ENCODE peak calls at places on chromosomes 13 and 19, in seven cellular contexts. One of them, this sample, is unnamed.

GRCh38 chr19:14072535-14073231 is at the start of gene MISP3:
- DNase-seq in H1: no peak
- DNase-seq in SK-N-SH: peak; percentile 46
- DNase-seq in K562: peak; percentile 62
- DNase-seq in GM12878: no peak
- DNase-seq in HepG2: no peak
- DNase-seq in HCT116: no peak
- DNase-seq in this sample: peak; percentile 30

GRCh38 chr13:97194473-97194872 is 27.7 kb upstream of the MBNL2 start:
- DNase-seq in H1: no peak
- DNase-seq in SK-N-SH: no peak
- DNase-seq in K562: no peak
- DNase-seq in GM12878: no peak
- DNase-seq in HepG2: no peak
- DNase-seq in HCT116: peak; percentile 48
- DNase-seq in this sample: no peak

GRCh38 chr19:38793186-38793585 is 4.2 kb downstream of the LGALS7B start:
- DNase-seq in H1: no peak
- DNase-seq in SK-N-SH: no peak
- DNase-seq in K562: no peak
- DNase-seq in GM12878: no peak
- DNase-seq in HepG2: no peak
- DNase-seq in HCT116: no peak
- DNase-seq in this sample: no peak

GRCh38 chr19:37928527-37929286 is 21.7 kb downstream of the SIPA1L3 start:
- DNase-seq in H1: no peak
- DNase-seq in SK-N-SH: no peak
- DNase-seq in K562: no peak
- DNase-seq in GM12878: peak; percentile 90
- DNase-seq in HepG2: no peak
- DNase-seq in HCT116: no peak
- DNase-seq in this sample: no peak

GRCh38 chr13:51683537-51684050 is 99.3 kb downstream of the WDFY2 start:
- DNase-seq in H1: no peak
- DNase-seq in SK-N-SH: no peak
- DNase-seq in K562: no peak
- DNase-seq in GM12878: no peak
- DNase-seq in HepG2: no peak
- DNase-seq in HCT116: no peak
- DNase-seq in this sample: no peak

GRCh38 chr13:102777716-102778115 is 4.1 kb upstream of the TEX30 start:
- DNase-seq in H1: no peak
- DNase-seq in SK-N-SH: no peak
- DNase-seq in K562: no peak
- DNase-seq in GM12878: no peak
- DNase-seq in HepG2: no peak
- DNase-seq in HCT116: no peak
- DNase-seq in this sample: no peak

GRCh38 chr13:51823861-51824260 is 19.9 kb upstream of the DHRS12 start:
- DNase-seq in H1: no peak
- DNase-seq in SK-N-SH: no peak
- DNase-seq in K562: no peak
- DNase-seq in GM12878: no peak
- DNase-seq in HepG2: no peak
- DNase-seq in HCT116: no peak
- DNase-seq in this sample: no peak

GRCh38 chr19:55536951-55537740 is at the start of gene SBK2:
- DNase-seq in H1: peak; percentile 98
- DNase-seq in SK-N-SH: peak; percentile 95
- DNase-seq in K562: peak; percentile 62
- DNase-seq in GM12878: no peak
- DNase-seq in HepG2: peak; percentile 33
- DNase-seq in HCT116: no peak
- DNase-seq in this sample: no peak

GRCh38 chr13:31675521-31675953 is 63.8 kb upstream of the RXFP2 start:
- DNase-seq in H1: no peak
- DNase-seq in SK-N-SH: peak; percentile 62
- DNase-seq in K562: no peak
- DNase-seq in GM12878: no peak
- DNase-seq in HepG2: no peak
- DNase-seq in HCT116: no peak
- DNase-seq in this sample: no peak

GRCh38 chr13:77919351-77920294 is 992 bp upstream of the EDNRB start:
- DNase-seq in H1: peak; percentile 63
- DNase-seq in SK-N-SH: peak; percentile 56
- DNase-seq in K562: no peak
- DNase-seq in GM12878: no peak
- DNase-seq in HepG2: no peak
- DNase-seq in HCT116: no peak
- DNase-seq in this sample: no peak

GRCh38 chr19:45096700-45097099 is 3.7 kb downstream of the PPP1R37 start:
- DNase-seq in H1: no peak
- DNase-seq in SK-N-SH: no peak
- DNase-seq in K562: no peak
- DNase-seq in GM12878: no peak
- DNase-seq in HepG2: no peak
- DNase-seq in HCT116: no peak
- DNase-seq in this sample: no peak

GRCh38 chr13:85261757-85262346 is 537.4 kb downstream of the SLITRK6 start:
- DNase-seq in H1: no peak
- DNase-seq in SK-N-SH: no peak
- DNase-seq in K562: no peak
- DNase-seq in GM12878: no peak
- DNase-seq in HepG2: peak; percentile 3
- DNase-seq in HCT116: no peak
- DNase-seq in this sample: no peak

GRCh38 chr13:73248711-73249580 is 190.1 kb downstream of the KLF5 start:
- DNase-seq in H1: no peak
- DNase-seq in SK-N-SH: peak; percentile 31
- DNase-seq in K562: no peak
- DNase-seq in GM12878: no peak
- DNase-seq in HepG2: no peak
- DNase-seq in HCT116: peak; percentile 57
- DNase-seq in this sample: peak; percentile 65

GRCh38 chr13:61531383-61532065 is 115.9 kb upstream of the PCDH20 start:
- DNase-seq in H1: no peak
- DNase-seq in SK-N-SH: no peak
- DNase-seq in K562: no peak
- DNase-seq in GM12878: peak; percentile 17
- DNase-seq in HepG2: no peak
- DNase-seq in HCT116: no peak
- DNase-seq in this sample: no peak

GRCh38 chr19:39413903-39414608 is 1.6 kb downstream of the PLEKHG2 start:
- DNase-seq in H1: peak; percentile 74
- DNase-seq in SK-N-SH: peak; percentile 81
- DNase-seq in K562: peak; percentile 50
- DNase-seq in GM12878: no peak
- DNase-seq in HepG2: peak; percentile 32
- DNase-seq in HCT116: no peak
- DNase-seq in this sample: no peak

GRCh38 chr13:48813518-48813917 is 159.8 kb downstream of the CYSLTR2 start:
- DNase-seq in H1: no peak
- DNase-seq in SK-N-SH: no peak
- DNase-seq in K562: no peak
- DNase-seq in GM12878: no peak
- DNase-seq in HepG2: no peak
- DNase-seq in HCT116: no peak
- DNase-seq in this sample: no peak

GRCh38 chr19:50349277-50350057 is 16.0 kb downstream of the NAPSA start:
- DNase-seq in H1: no peak
- DNase-seq in SK-N-SH: no peak
- DNase-seq in K562: no peak
- DNase-seq in GM12878: no peak
- DNase-seq in HepG2: peak; percentile 77
- DNase-seq in HCT116: no peak
- DNase-seq in this sample: no peak

GRCh38 chr19:5035817-5036732 is 67.2 kb downstream of the KDM4B start:
- DNase-seq in H1: no peak
- DNase-seq in SK-N-SH: no peak
- DNase-seq in K562: no peak
- DNase-seq in GM12878: no peak
- DNase-seq in HepG2: no peak
- DNase-seq in HCT116: no peak
- DNase-seq in this sample: no peak

GRCh38 chr13:34942732-34943674 is 933 bp downstream of the NBEA start:
- DNase-seq in H1: peak; percentile 63
- DNase-seq in SK-N-SH: peak; percentile 69
- DNase-seq in K562: no peak
- DNase-seq in GM12878: no peak
- DNase-seq in HepG2: no peak
- DNase-seq in HCT116: no peak
- DNase-seq in this sample: peak; percentile 59

GRCh38 chr13:50891206-50891605 is 18.4 kb upstream of the RNASEH2B start:
- DNase-seq in H1: no peak
- DNase-seq in SK-N-SH: no peak
- DNase-seq in K562: no peak
- DNase-seq in GM12878: no peak
- DNase-seq in HepG2: no peak
- DNase-seq in HCT116: no peak
- DNase-seq in this sample: no peak

GRCh38 chr13:29816715-29817114 is 33.7 kb downstream of the UBL3 start:
- DNase-seq in H1: no peak
- DNase-seq in SK-N-SH: no peak
- DNase-seq in K562: no peak
- DNase-seq in GM12878: no peak
- DNase-seq in HepG2: no peak
- DNase-seq in HCT116: no peak
- DNase-seq in this sample: no peak

GRCh38 chr13:52744842-52745241 is 5.2 kb upstream of the CNMD start:
- DNase-seq in H1: no peak
- DNase-seq in SK-N-SH: no peak
- DNase-seq in K562: no peak
- DNase-seq in GM12878: no peak
- DNase-seq in HepG2: no peak
- DNase-seq in HCT116: no peak
- DNase-seq in this sample: no peak

GRCh38 chr19:57706346-57706745 is 2.7 kb downstream of the ZNF154 start:
- DNase-seq in H1: no peak
- DNase-seq in SK-N-SH: no peak
- DNase-seq in K562: no peak
- DNase-seq in GM12878: no peak
- DNase-seq in HepG2: no peak
- DNase-seq in HCT116: no peak
- DNase-seq in this sample: no peak

GRCh38 chr13:90766503-90766902 is 581.0 kb upstream of the MIR17HG start:
- DNase-seq in H1: no peak
- DNase-seq in SK-N-SH: no peak
- DNase-seq in K562: no peak
- DNase-seq in GM12878: no peak
- DNase-seq in HepG2: no peak
- DNase-seq in HCT116: no peak
- DNase-seq in this sample: no peak

GRCh38 chr13:80131204-80131603 is 209.7 kb downstream of the SPRY2 start:
- DNase-seq in H1: no peak
- DNase-seq in SK-N-SH: peak; percentile 56
- DNase-seq in K562: no peak
- DNase-seq in GM12878: no peak
- DNase-seq in HepG2: no peak
- DNase-seq in HCT116: no peak
- DNase-seq in this sample: peak; percentile 71

GRCh38 chr19:44050740-44051653 is 839 bp upstream of the ZNF223 start:
- DNase-seq in H1: no peak
- DNase-seq in SK-N-SH: no peak
- DNase-seq in K562: no peak
- DNase-seq in GM12878: no peak
- DNase-seq in HepG2: no peak
- DNase-seq in HCT116: no peak
- DNase-seq in this sample: no peak
- TF ChIP-seq JUND in H1: no peak
- TF ChIP-seq JUND in SK-N-SH: no peak
- TF ChIP-seq JUND in K562: no peak
- TF ChIP-seq JUND in GM12878: no peak
- TF ChIP-seq JUND in HepG2: no peak
- TF ChIP-seq JUND in HCT116: no peak
- TF ChIP-seq JUND in this sample: no peak

DNA sequence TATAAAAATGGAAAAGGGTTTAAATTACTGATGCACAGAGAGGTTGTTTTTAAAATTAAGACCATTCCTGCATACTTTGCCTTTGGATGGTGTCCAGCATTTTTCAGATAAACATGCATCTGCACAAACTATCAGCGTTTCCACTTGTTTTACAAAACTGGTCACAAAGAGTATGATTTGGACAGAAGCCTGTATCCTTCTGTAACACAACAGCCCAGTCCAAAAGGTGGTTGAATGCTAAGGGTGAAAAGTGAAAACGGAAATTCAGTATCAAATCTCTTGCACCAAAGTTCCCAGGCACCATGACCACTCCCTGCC is 21.7 kb upstream of the DOCK9 start:
- DNase-seq in H1: no peak
- DNase-seq in SK-N-SH: no peak
- DNase-seq in K562: no peak
- DNase-seq in GM12878: no peak
- DNase-seq in HepG2: no peak
- DNase-seq in HCT116: no peak
- DNase-seq in this sample: no peak
- TF ChIP-seq JUND in H1: no peak
- TF ChIP-seq JUND in SK-N-SH: no peak
- TF ChIP-seq JUND in K562: no peak
- TF ChIP-seq JUND in GM12878: no peak
- TF ChIP-seq JUND in HepG2: no peak
- TF ChIP-seq JUND in HCT116: no peak
- TF ChIP-seq JUND in this sample: no peak

GRCh38 chr13:40362502-40362901 is 303.9 kb downstream of the FOXO1 start:
- DNase-seq in H1: no peak
- DNase-seq in SK-N-SH: no peak
- DNase-seq in K562: no peak
- DNase-seq in GM12878: no peak
- DNase-seq in HepG2: no peak
- DNase-seq in HCT116: no peak
- DNase-seq in this sample: no peak
- TF ChIP-seq JUND in H1: no peak
- TF ChIP-seq JUND in SK-N-SH: no peak
- TF ChIP-seq JUND in K562: no peak
- TF ChIP-seq JUND in GM12878: no peak
- TF ChIP-seq JUND in HepG2: no peak
- TF ChIP-seq JUND in HCT116: no peak
- TF ChIP-seq JUND in this sample: no peak

DNA sequence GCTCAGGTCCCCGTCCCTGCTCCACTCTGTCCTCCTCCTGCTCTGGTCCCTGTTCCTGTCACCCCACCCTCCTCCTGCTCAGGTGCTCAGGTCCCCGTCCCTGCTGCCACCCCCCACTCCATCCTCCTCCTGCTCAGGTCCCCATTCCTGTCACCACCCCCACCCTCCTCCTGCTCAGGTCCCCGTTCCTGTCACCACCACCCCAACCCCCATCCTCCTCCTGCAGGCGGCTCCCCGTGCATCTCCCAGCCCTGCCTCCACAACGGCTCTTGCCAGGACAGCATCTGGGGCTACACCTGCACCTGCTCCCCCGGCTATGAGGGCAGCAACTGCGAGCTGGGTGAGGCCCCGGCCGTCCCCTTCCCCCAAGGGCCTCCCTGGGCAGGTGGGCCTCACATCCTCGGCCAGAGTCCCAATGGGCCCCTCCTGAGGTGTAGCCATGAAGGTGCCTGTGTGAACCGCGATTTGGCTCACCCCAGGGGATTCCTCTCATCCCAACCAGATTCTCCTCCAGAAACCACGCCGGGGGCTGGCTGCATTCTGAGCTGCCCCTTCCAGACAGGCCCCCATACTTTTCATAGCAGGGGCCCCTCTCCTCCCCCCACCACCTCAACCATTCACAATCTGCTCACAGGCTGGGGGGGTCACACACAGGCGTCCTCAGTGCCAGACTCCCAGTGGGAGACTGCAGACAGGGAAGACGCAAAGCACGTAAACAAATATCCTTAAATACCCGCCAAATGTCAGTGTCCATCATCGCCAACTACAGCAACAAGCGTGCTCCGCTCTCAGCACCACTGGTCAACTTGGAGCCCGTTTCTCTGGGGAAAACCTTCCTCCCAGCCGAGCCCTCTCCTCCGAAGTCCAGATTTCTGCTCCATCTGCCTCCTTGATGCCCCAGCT is 4.6 kb downstream of the PROZ start:
- DNase-seq in H1: no peak
- DNase-seq in SK-N-SH: no peak
- DNase-seq in K562: no peak
- DNase-seq in GM12878: no peak
- DNase-seq in HepG2: no peak
- DNase-seq in HCT116: no peak
- DNase-seq in this sample: no peak
- TF ChIP-seq JUND in H1: no peak
- TF ChIP-seq JUND in SK-N-SH: no peak
- TF ChIP-seq JUND in K562: no peak
- TF ChIP-seq JUND in GM12878: no peak
- TF ChIP-seq JUND in HepG2: no peak
- TF ChIP-seq JUND in HCT116: no peak
- TF ChIP-seq JUND in this sample: no peak

This sample was measured in T47D.